ENCODE peak calls at places on chromosomes 11 and 22, in seven cellular contexts. A is cardiac muscle cell, J is breast epithelium, G is AG04450, N is esophagus squamous epithelium, I is tibial artery, R is MM.1S. D is an unnamed sample. For H3K9me3, the result is how much of the 10 kb centered on the place peaks cover.

GRCh38 chr11:45145421-45146071 is 893 bp upstream of the PRDM11 start:
- DNase-seq in A (peak), J (no peak), G (no peak), N (no peak), I (no peak), R (no peak), D (peak)

GRCh38 chr11:61544466-61544865 is 35.9 kb downstream of the LRRC10B start:
- DNase-seq in A (no peak), J (no peak), G (no peak), N (no peak), I (no peak), R (no peak), D (no peak)

GRCh38 chr11:12693075-12693473 is 18.9 kb downstream of the TEAD1 start:
- DNase-seq in A (no peak), J (no peak), G (no peak), N (no peak), I (no peak), R (no peak), D (peak)

GRCh38 chr11:23990346-23990745 is 506.5 kb upstream of the LUZP2 start:
- DNase-seq in A (no peak), J (no peak), G (no peak), N (no peak), I (no peak), R (no peak), D (no peak)

GRCh38 chr22:20084547-20085413 is 4.7 kb downstream of the DGCR8 start:
- DNase-seq in A (peak), J (no peak), G (no peak), N (no peak), I (no peak), R (no peak), D (peak)

GRCh38 chr11:61007971-61008896 is 36.8 kb downstream of the CD6 start:
- DNase-seq in A (peak), J (no peak), G (no peak), N (no peak), I (no peak), R (no peak), D (peak)

GRCh38 chr11:447923-448731 is 2.0 kb upstream of the PTDSS2 start:
- DNase-seq in A (peak), J (peak), G (peak), N (peak), I (peak), R (peak), D (peak)

GRCh38 chr11:30282289-30282631 is 40.6 kb upstream of the ARL14EP start:
- DNase-seq in A (no peak), J (no peak), G (no peak), N (no peak), I (no peak), R (peak), D (no peak)

GRCh38 chr22:50577987-50578775 is at the start of gene CPT1B:
- DNase-seq in A (peak), J (no peak), G (no peak), N (no peak), I (peak), R (no peak), D (no peak)

GRCh38 chr11:23311986-23312940 is 452.0 kb upstream of the CCDC179 start:
- DNase-seq in A (peak), J (no peak), G (no peak), N (no peak), I (no peak), R (no peak), D (no peak)

GRCh38 chr22:50014655-50015401 is 2.3 kb upstream of the IL17REL start:
- DNase-seq in A (no peak), J (no peak), G (no peak), N (no peak), I (peak), R (no peak), D (no peak)

DNA sequence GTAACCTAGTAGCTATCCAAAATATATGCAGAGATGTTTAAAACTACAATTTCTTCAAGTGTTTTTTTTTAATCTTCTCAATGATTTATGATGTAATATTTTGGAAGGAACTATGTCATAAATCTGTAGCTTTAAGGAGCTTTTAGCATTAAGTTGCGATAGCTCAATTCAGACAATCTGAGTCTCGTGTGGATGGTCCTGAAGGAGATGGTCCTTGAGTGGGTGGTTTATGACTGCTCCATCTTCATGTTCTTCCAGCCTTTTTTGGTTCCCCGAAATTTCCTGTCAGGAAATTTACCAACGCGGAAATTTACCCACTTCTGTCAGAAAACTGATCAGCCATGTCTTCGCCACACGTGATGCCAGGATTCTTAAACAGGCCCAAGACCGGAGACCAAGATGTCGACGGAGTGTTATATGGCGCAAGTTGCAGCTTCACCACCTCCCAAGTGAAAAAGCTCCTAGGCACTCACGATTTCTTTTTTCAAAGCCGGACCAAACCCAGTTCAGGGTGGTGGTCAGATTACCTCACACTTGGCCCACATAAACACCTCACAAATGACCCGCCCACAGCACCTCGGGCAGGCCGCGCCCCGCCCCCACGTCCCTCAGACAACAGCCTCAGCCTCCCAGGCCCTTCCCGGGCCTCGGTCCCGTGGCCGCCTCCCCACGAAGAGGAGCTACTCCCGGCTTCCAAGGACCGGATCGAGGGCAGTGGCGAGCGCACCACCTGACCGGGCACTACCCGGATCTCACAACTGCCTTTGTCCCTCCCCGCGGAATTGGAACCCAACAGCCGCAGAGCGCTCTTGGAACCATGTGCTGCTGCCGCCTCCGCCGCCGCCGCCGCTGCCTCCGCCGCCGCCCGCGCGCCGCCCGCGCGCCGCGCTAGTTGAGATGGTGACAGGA is at the start of gene MORC2:
- DNase-seq in A (no peak), J (peak), G (no peak), N (no peak), I (no peak), R (peak), D (no peak)
- H3K9me3 ChIP-seq in A (under half), J (under half), G (under half), N (under half), I (under half), R (under half), D (under half)

GRCh38 chr11:43150697-43151096 is 161.1 kb upstream of the API5 start:
- DNase-seq in A (no peak), J (no peak), G (no peak), N (no peak), I (no peak), R (no peak), D (no peak)

GRCh38 chr11:43145653-43146052 is 166.1 kb upstream of the API5 start:
- DNase-seq in A (no peak), J (no peak), G (no peak), N (no peak), I (no peak), R (no peak), D (no peak)
- H3K9me3 ChIP-seq in A (under half), J (under half), G (under half), N (under half), I (under half), R (under half), D (under half)

DNA sequence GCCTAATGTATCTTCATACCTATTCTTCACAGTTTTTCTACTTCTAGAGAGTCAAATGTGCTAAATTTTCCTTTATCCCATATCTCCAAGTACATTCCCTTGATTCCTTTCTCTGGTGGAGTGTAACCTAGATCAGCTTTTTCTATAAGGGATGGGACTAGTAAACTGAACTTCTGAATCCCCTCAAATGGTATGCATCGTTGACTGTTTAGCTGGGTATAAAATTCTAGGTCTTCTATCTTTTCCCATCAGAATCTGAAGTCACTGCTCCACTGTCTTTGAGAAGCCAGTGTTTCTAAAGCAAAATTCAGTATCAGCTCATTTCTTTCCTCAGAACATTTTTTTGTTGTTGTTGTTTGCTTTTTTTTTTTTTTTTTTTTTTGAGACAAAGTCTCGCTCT is 1256.8 kb downstream of the BRD1 start:
- DNase-seq in A (no peak), J (no peak), G (no peak), N (no peak), I (no peak), R (no peak), D (no peak)
- H3K9me3 ChIP-seq in A (under half), J (under half), G (half or more), N (under half), I (under half), R (under half), D (under half)

GRCh38 chr22:48955351-48956311 is 872.0 kb downstream of the BRD1 start:
- DNase-seq in A (no peak), J (peak), G (no peak), N (no peak), I (peak), R (no peak), D (no peak)

GRCh38 chr22:48953830-48954229 is 873.8 kb downstream of the BRD1 start:
- DNase-seq in A (no peak), J (no peak), G (no peak), N (no peak), I (no peak), R (no peak), D (no peak)

GRCh38 chr22:48952256-48953102 is 875.2 kb downstream of the BRD1 start:
- DNase-seq in A (no peak), J (no peak), G (no peak), N (no peak), I (peak), R (no peak), D (no peak)

GRCh38 chr22:48953103-48953720 is 874.5 kb downstream of the BRD1 start:
- DNase-seq in A (no peak), J (no peak), G (no peak), N (no peak), I (no peak), R (no peak), D (no peak)

GRCh38 chr22:48954781-48955311 is 872.8 kb downstream of the BRD1 start:
- DNase-seq in A (no peak), J (peak), G (no peak), N (no peak), I (no peak), R (no peak), D (no peak)
- H3K9me3 ChIP-seq in A (under half), J (under half), G (half or more), N (under half), I (under half), R (under half), D (under half)

GRCh38 chr22:47623056-47623739 is 860.7 kb downstream of the TBC1D22A start:
- DNase-seq in A (no peak), J (no peak), G (no peak), N (no peak), I (no peak), R (no peak), D (no peak)
- H3K9me3 ChIP-seq in A (under half), J (under half), G (half or more), N (under half), I (under half), R (under half), D (under half)

GRCh38 chr22:11629661-11630385 is 3898.2 kb upstream of the OR11H1 start:
- DNase-seq in A (no peak), J (no peak), G (no peak), N (no peak), I (no peak), R (no peak), D (no peak)

GRCh38 chr22:11627436-11627797 is 3900.6 kb upstream of the OR11H1 start:
- DNase-seq in A (no peak), J (no peak), G (no peak), N (no peak), I (no peak), R (no peak), D (no peak)

GRCh38 chr22:11627798-11628650 is 3900.0 kb upstream of the OR11H1 start:
- DNase-seq in A (no peak), J (no peak), G (no peak), N (no peak), I (no peak), R (no peak), D (no peak)

GRCh38 chr22:11628651-11629511 is 3899.1 kb upstream of the OR11H1 start:
- DNase-seq in A (no peak), J (no peak), G (no peak), N (no peak), I (no peak), R (no peak), D (no peak)

GRCh38 chr22:11626422-11626773 is 3901.6 kb upstream of the OR11H1 start:
- DNase-seq in A (no peak), J (no peak), G (no peak), N (no peak), I (no peak), R (no peak), D (no peak)
- H3K9me3 ChIP-seq in A (under half), J (half or more), G (half or more), N (half or more), I (under half), R (under half), D (half or more)

GRCh38 chr22:48753752-48754517 is 1073.7 kb downstream of the BRD1 start:
- DNase-seq in A (no peak), J (peak), G (no peak), N (no peak), I (peak), R (no peak), D (no peak)

GRCh38 chr22:48752451-48753380 is 1075.0 kb downstream of the BRD1 start:
- DNase-seq in A (no peak), J (no peak), G (no peak), N (no peak), I (no peak), R (no peak), D (no peak)

GRCh38 chr22:48754611-48755331 is 1072.9 kb downstream of the BRD1 start:
- DNase-seq in A (no peak), J (peak), G (no peak), N (no peak), I (no peak), R (no peak), D (no peak)

GRCh38 chr22:48751539-48752437 is 1075.9 kb downstream of the BRD1 start:
- DNase-seq in A (no peak), J (no peak), G (no peak), N (no peak), I (no peak), R (no peak), D (no peak)

DNA sequence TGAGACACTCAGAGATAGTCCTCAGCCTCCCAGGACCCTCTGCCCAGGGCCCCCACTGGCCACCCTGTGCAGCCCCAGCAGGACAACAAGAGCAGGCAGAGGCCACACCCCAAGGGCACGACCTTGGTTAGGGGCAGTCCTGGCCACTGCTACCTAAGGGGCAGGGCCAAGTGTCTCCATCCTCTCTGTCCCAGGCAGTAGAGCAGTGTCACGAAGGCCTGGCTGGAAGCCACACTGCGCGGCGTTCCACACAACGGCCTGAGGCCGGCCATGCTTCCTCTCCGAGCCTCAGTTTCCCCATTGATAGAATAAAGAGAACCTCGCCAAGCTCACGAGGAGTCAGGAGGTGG is 1074.3 kb downstream of the BRD1 start:
- DNase-seq in A (no peak), J (no peak), G (no peak), N (no peak), I (no peak), R (no peak), D (no peak)
- H3K9me3 ChIP-seq in A (under half), J (under half), G (half or more), N (under half), I (under half), R (under half), D (under half)

DNA sequence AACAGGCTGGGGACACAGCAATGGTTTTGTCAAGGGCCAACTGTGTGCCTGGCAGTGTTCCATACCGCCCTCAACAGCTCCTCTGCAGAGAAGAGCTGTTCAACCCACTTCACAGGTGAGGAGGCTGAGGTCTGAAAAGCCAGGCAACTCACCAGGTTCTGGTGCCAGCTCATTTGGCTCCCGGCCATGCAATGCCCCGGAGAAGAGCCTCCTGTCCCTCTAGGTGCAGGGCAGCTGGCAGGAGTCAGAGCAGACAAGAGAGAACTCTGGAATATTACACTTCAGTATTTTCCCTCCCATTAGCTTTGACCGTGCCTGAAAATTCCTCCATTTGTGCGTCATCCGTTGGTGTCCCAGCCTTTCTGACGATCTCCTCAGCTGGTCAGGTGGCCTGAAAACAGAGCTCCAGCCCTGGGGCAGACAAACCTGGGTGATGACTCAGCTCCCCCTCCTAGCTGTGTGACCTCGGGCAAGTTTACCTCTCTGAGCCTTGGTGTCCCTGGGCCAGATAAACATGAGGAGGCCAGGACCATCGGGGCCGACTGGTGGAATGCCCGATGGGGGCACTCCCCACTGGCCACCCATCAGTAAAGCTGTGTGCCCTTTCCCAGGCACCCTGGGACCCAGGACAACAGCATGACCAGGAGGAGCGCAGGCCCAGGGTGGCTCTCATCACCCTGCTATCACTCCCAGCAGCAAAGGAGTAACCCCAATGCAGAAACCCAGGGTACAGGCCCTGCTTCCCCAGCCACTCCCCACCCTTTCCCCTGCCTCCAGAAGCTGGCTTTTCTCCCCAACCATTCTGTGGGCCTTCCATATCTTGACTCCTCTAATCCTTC is 9.6 kb upstream of the C1QTNF6 start:
- DNase-seq in A (no peak), J (peak), G (no peak), N (no peak), I (peak), R (no peak), D (no peak)
- H3K9me3 ChIP-seq in A (under half), J (under half), G (under half), N (under half), I (under half), R (under half), D (under half)

GRCh38 chr11:79437274-79437980 is 3.4 kb downstream of the TENM4 start:
- DNase-seq in A (peak), J (no peak), G (no peak), N (no peak), I (peak), R (peak), D (peak)
- H3K9me3 ChIP-seq in A (under half), J (under half), G (under half), N (under half), I (under half), R (under half), D (under half)